ENCODE peak calls at places on chromosomes 2 and 18, in six cellular contexts. U is stimulated activated naive CD4-positive, alpha-beta T cell; Y is endothelial cell; S is T-helper 9 cell; G is A172; V is osteocyte. Q is an unnamed sample.

GRCh38 chr2:70922591-70923234 is 13.0 kb upstream of the ATP6V1B1 start:
- DNase-seq in G (no peak), Y (no peak), V (peak), U (no peak), S (no peak), Q (peak)

GRCh38 chr18:76480913-76481312 is 14.1 kb downstream of the ZNF516 start:
- DNase-seq in U (no peak), S (no peak), V (no peak), Y (no peak), G (no peak), Q (no peak)

GRCh38 chr2:101823849-101824248 is 126.3 kb downstream of the MAP4K4 start:
- DNase-seq in U (no peak), V (no peak), Y (no peak), S (no peak), G (no peak), Q (no peak)

GRCh38 chr2:215531284-215531683 is 95.4 kb upstream of the FN1 start:
- DNase-seq in Y (no peak), V (no peak), U (no peak), G (peak), S (no peak), Q (no peak)

GRCh38 chr2:133633851-133634250 is 65.6 kb upstream of the NCKAP5 start:
- DNase-seq in U (no peak), S (no peak), Y (no peak), G (peak), V (no peak), Q (no peak)

GRCh38 chr2:31962757-31963361 is 47.9 kb downstream of the MEMO1 start:
- DNase-seq in V (no peak), Y (no peak), G (no peak), U (no peak), S (no peak), Q (no peak)

GRCh38 chr2:66845307-66845706 is 410.4 kb downstream of the MEIS1 start:
- DNase-seq in Y (no peak), G (peak), S (no peak), U (no peak), V (no peak), Q (no peak)

GRCh38 chr2:165815742-165816141 is 21.7 kb upstream of the GALNT3 start:
- DNase-seq in G (no peak), U (no peak), Y (no peak), S (no peak), V (no peak), Q (no peak)

GRCh38 chr2:68418855-68419254 is 48.2 kb downstream of the FBXO48 start:
- DNase-seq in V (no peak), S (no peak), Y (no peak), G (no peak), U (no peak), Q (peak)

GRCh38 chr2:42593282-42593681 is 24.9 kb downstream of the MTA3 start:
- DNase-seq in G (no peak), S (no peak), Y (no peak), V (no peak), U (no peak), Q (no peak)

GRCh38 chr18:53457068-53457467 is 767.4 kb downstream of the MBD2 start:
- DNase-seq in V (no peak), Y (no peak), U (no peak), G (peak), S (no peak), Q (no peak)

GRCh38 chr2:207939342-207940108 is 85.8 kb downstream of the PLEKHM3 start:
- DNase-seq in U (no peak), Y (no peak), G (no peak), V (no peak), S (no peak), Q (no peak)

GRCh38 chr2:149002891-149003740 is 35.4 kb upstream of the LYPD6B start:
- DNase-seq in S (no peak), U (no peak), V (no peak), G (no peak), Y (no peak), Q (no peak)

GRCh38 chr2:146927080-146927714 is 917.6 kb upstream of the ACVR2A start:
- DNase-seq in V (no peak), G (peak), U (no peak), Y (peak), S (no peak), Q (peak)

GRCh38 chr2:111119004-111119846 is 1.5 kb upstream of the BCL2L11 start:
- DNase-seq in G (no peak), U (peak), S (peak), V (no peak), Y (peak), Q (peak)

GRCh38 chr2:163175294-163175693 is 336.7 kb upstream of the KCNH7 start:
- DNase-seq in U (no peak), G (no peak), V (no peak), Y (no peak), S (no peak), Q (no peak)

GRCh38 chr2:146412625-146413024 is 1432.2 kb upstream of the ACVR2A start:
- DNase-seq in Y (no peak), U (no peak), S (no peak), G (no peak), V (no peak), Q (peak)

GRCh38 chr2:7619203-7619602 is 702.0 kb downstream of the RNF144A start:
- DNase-seq in U (no peak), G (no peak), Y (no peak), S (no peak), V (no peak), Q (no peak)

GRCh38 chr2:43469094-43469493 is 126.7 kb downstream of the THADA start:
- DNase-seq in Y (no peak), S (no peak), G (no peak), U (no peak), V (no peak), Q (no peak)

GRCh38 chr18:79567481-79568147 is 112.0 kb upstream of the CTDP1 start:
- DNase-seq in Y (peak), U (no peak), S (no peak), V (no peak), G (peak), Q (peak)

GRCh38 chr2:150598383-150598782 is 110.9 kb upstream of the RND3 start:
- DNase-seq in V (no peak), Y (no peak), U (no peak), G (no peak), S (no peak), Q (no peak)

GRCh38 chr2:71813315-71813714 is 334.3 kb downstream of the CYP26B1 start:
- DNase-seq in S (no peak), V (peak), U (no peak), G (no peak), Y (no peak), Q (no peak)

GRCh38 chr2:170465241-170465640 is 249.9 kb upstream of the SP5 start:
- DNase-seq in S (no peak), U (no peak), Y (no peak), V (no peak), G (peak), Q (no peak)

GRCh38 chr2:10075571-10076209 is 4.5 kb downstream of the CYS1 start:
- DNase-seq in S (no peak), V (no peak), Y (no peak), U (no peak), G (no peak), Q (no peak)

GRCh38 chr2:187528042-187528441 is 26.2 kb downstream of the TFPI start:
- DNase-seq in Y (no peak), G (no peak), U (no peak), S (no peak), V (no peak), Q (no peak)

GRCh38 chr2:172113617-172114016 is 10.9 kb upstream of the DLX2 start:
- DNase-seq in V (no peak), G (peak), Y (no peak), S (no peak), U (no peak), Q (no peak)

GRCh38 chr18:67783215-67783946 is 266.9 kb upstream of the DSEL start:
- DNase-seq in U (no peak), S (no peak), Y (no peak), G (peak), V (no peak), Q (no peak)

GRCh38 chr2:144424559-144425240 is 95.2 kb downstream of the ZEB2 start:
- DNase-seq in S (no peak), U (no peak), Y (no peak), G (no peak), V (no peak), Q (no peak)

GRCh38 chr2:236161082-236161462 is 7.1 kb downstream of the GBX2 start:
- DNase-seq in S (no peak), V (no peak), Y (no peak), U (no peak), G (no peak), Q (no peak)

Q was measured in H9.